ENCODE peak calls at places on chromosomes 13 and 19, in seven cellular contexts. One of them, this sample, is unnamed.

GRCh38 chr19:56356944-56357343 is 36.4 kb downstream of the ZNF582 start:
- DNase-seq in MM.1S: no peak
- DNase-seq in HCT116: no peak
- DNase-seq in A549: no peak
- DNase-seq in uterus: no peak
- DNase-seq in cardiac fibroblast: no peak
- DNase-seq in left ventricle myocardium inferior: no peak
- DNase-seq in this sample: peak; percentile 37

GRCh38 chr13:23579072-23579885 is 9.1 kb downstream of the TNFRSF19 start:
- DNase-seq in MM.1S: peak; percentile 74
- DNase-seq in HCT116: peak; percentile 54
- DNase-seq in A549: peak; percentile 34
- DNase-seq in uterus: peak; percentile 90
- DNase-seq in cardiac fibroblast: peak; percentile 87
- DNase-seq in left ventricle myocardium inferior: peak; percentile 93
- DNase-seq in this sample: peak; percentile 88

GRCh38 chr13:42066542-42066941 is 18.1 kb downstream of the DGKH start:
- DNase-seq in MM.1S: no peak
- DNase-seq in HCT116: no peak
- DNase-seq in A549: no peak
- DNase-seq in uterus: no peak
- DNase-seq in cardiac fibroblast: peak; percentile 53
- DNase-seq in left ventricle myocardium inferior: no peak
- DNase-seq in this sample: no peak

GRCh38 chr19:14916848-14917247 is 24.4 kb upstream of the OR7C2 start:
- DNase-seq in MM.1S: no peak
- DNase-seq in HCT116: no peak
- DNase-seq in A549: peak; percentile 5
- DNase-seq in uterus: no peak
- DNase-seq in cardiac fibroblast: no peak
- DNase-seq in left ventricle myocardium inferior: no peak
- DNase-seq in this sample: no peak

GRCh38 chr19:54451331-54451871 is 2.4 kb downstream of the LENG8 start:
- DNase-seq in MM.1S: no peak
- DNase-seq in HCT116: no peak
- DNase-seq in A549: no peak
- DNase-seq in uterus: no peak
- DNase-seq in cardiac fibroblast: no peak
- DNase-seq in left ventricle myocardium inferior: no peak
- DNase-seq in this sample: peak; percentile 29

GRCh38 chr19:55460670-55461258 is 678 bp downstream of the ISOC2 start:
- DNase-seq in MM.1S: no peak
- DNase-seq in HCT116: no peak
- DNase-seq in A549: peak; percentile 64
- DNase-seq in uterus: peak; percentile 87
- DNase-seq in cardiac fibroblast: peak; percentile 96
- DNase-seq in left ventricle myocardium inferior: peak; percentile 86
- DNase-seq in this sample: peak; percentile 52

GRCh38 chr13:28564030-28564429 is 69.1 kb upstream of the FLT1 start:
- DNase-seq in MM.1S: no peak
- DNase-seq in HCT116: no peak
- DNase-seq in A549: no peak
- DNase-seq in uterus: no peak
- DNase-seq in cardiac fibroblast: no peak
- DNase-seq in left ventricle myocardium inferior: no peak
- DNase-seq in this sample: peak; percentile 89

GRCh38 chr13:106063591-106064308 is 471.7 kb downstream of the EFNB2 start:
- DNase-seq in MM.1S: no peak
- DNase-seq in HCT116: no peak
- DNase-seq in A549: no peak
- DNase-seq in uterus: no peak
- DNase-seq in cardiac fibroblast: peak; percentile 24
- DNase-seq in left ventricle myocardium inferior: no peak
- DNase-seq in this sample: peak; percentile 80

GRCh38 chr13:98429977-98430785 is 146.7 kb downstream of the STK24 start:
- DNase-seq in MM.1S: no peak
- DNase-seq in HCT116: no peak
- DNase-seq in A549: no peak
- DNase-seq in uterus: no peak
- DNase-seq in cardiac fibroblast: no peak
- DNase-seq in left ventricle myocardium inferior: no peak
- DNase-seq in this sample: no peak

GRCh38 chr19:54463531-54464043 is at the start of gene LENG9:
- DNase-seq in MM.1S: no peak
- DNase-seq in HCT116: peak; percentile 99
- DNase-seq in A549: peak; percentile 91
- DNase-seq in uterus: peak; percentile 97
- DNase-seq in cardiac fibroblast: peak; percentile 99
- DNase-seq in left ventricle myocardium inferior: peak; percentile 98
- DNase-seq in this sample: peak; percentile 100

GRCh38 chr19:5068251-5069090 is 99.6 kb downstream of the KDM4B start:
- DNase-seq in MM.1S: no peak
- DNase-seq in HCT116: no peak
- DNase-seq in A549: no peak
- DNase-seq in uterus: no peak
- DNase-seq in cardiac fibroblast: no peak
- DNase-seq in left ventricle myocardium inferior: no peak
- DNase-seq in this sample: no peak

GRCh38 chr19:43562698-43563241 is 12.6 kb downstream of the XRCC1 start:
- DNase-seq in MM.1S: no peak
- DNase-seq in HCT116: no peak
- DNase-seq in A549: no peak
- DNase-seq in uterus: peak; percentile 49
- DNase-seq in cardiac fibroblast: peak; percentile 87
- DNase-seq in left ventricle myocardium inferior: peak; percentile 83
- DNase-seq in this sample: peak; percentile 52

GRCh38 chr19:27775395-27775794 is 1437.6 kb downstream of the UQCRFS1 start:
- DNase-seq in MM.1S: no peak
- DNase-seq in HCT116: no peak
- DNase-seq in A549: no peak
- DNase-seq in uterus: no peak
- DNase-seq in cardiac fibroblast: no peak
- DNase-seq in left ventricle myocardium inferior: no peak
- DNase-seq in this sample: no peak

DNA sequence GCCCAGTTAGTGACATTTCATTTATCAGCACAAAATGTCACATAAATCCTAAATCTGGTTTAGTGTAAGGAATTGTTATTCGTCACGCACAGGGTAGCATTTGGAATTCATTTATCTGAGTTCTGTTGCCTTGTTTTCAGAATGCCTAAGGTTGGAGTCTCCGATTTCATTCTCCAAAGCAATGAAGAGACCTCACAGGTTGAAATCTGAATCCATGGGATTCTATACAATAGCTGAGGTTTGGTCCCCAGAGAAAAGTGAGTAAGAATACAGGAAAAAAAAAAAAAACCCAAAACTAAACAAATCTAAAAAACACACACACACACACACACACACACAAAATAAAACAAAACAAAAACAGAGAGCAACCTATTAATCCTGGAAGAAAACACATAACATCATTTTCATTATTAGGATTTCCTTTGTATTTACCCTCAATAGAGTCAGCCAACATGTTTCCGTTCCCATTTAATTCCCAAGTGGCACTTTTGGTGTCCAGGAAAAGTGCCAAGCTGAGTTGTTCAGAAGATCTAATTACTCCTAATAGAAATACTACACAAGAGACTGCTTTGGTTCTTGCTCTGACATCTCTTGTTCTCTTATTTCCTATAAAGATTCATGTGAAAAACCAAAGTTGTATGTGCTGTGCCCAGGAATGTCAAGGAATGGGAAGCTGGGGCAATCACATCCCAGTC is 36.2 kb upstream of the LRCH1 start:
- DNase-seq in MM.1S: no peak
- DNase-seq in HCT116: no peak
- DNase-seq in A549: no peak
- DNase-seq in uterus: no peak
- DNase-seq in cardiac fibroblast: peak; percentile 70
- DNase-seq in left ventricle myocardium inferior: no peak
- DNase-seq in this sample: no peak
- H3K4me3 ChIP-seq in MM.1S: no peak overlapping the region
- H3K4me3 ChIP-seq in HCT116: no peak overlapping the region
- H3K4me3 ChIP-seq in A549: no peak overlapping the region
- H3K4me3 ChIP-seq in uterus: no peak overlapping the region
- H3K4me3 ChIP-seq in cardiac fibroblast: no peak overlapping the region
- H3K4me3 ChIP-seq in left ventricle myocardium inferior: no peak overlapping the region
- H3K4me3 ChIP-seq in this sample: no peak overlapping the region

DNA sequence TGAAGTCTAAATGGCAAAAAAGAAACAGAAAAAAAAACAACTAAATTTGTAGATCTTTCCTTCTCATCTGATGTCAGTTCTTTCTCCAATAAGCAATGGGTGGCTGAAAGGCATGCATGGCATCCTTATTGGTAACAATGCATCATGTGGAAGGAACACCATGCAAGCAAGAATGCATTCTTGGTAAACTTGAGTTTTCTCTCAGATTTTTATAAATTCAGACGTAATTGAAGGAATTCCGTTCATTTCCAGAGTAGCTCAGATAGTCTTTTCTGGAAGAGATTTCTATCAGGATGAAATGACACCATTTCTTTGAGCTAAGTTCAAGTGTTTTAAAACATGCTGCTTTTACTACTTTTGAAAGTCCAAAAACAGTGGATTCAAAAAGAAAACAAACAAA is 373.0 kb downstream of the COG6 start:
- DNase-seq in MM.1S: no peak
- DNase-seq in HCT116: no peak
- DNase-seq in A549: no peak
- DNase-seq in uterus: no peak
- DNase-seq in cardiac fibroblast: no peak
- DNase-seq in left ventricle myocardium inferior: no peak
- DNase-seq in this sample: no peak
- TF ChIP-seq CTCF in MM.1S: no peak
- TF ChIP-seq CTCF in HCT116: no peak
- TF ChIP-seq CTCF in A549: no peak
- TF ChIP-seq CTCF in uterus: no peak
- TF ChIP-seq CTCF in cardiac fibroblast: no peak
- TF ChIP-seq CTCF in left ventricle myocardium inferior: no peak
- TF ChIP-seq CTCF in this sample: no peak

GRCh38 chr19:41578886-41579285 is 2.9 kb downstream of the CEACAM21 start:
- DNase-seq in MM.1S: no peak
- DNase-seq in HCT116: no peak
- DNase-seq in A549: no peak
- DNase-seq in uterus: no peak
- DNase-seq in cardiac fibroblast: no peak
- DNase-seq in left ventricle myocardium inferior: no peak
- DNase-seq in this sample: no peak

GRCh38 chr19:41570639-41571112 is 5.3 kb upstream of the CEACAM21 start:
- DNase-seq in MM.1S: peak; percentile 77
- DNase-seq in HCT116: peak; percentile 59
- DNase-seq in A549: peak; percentile 90
- DNase-seq in uterus: peak; percentile 52
- DNase-seq in cardiac fibroblast: peak; percentile 78
- DNase-seq in left ventricle myocardium inferior: peak; percentile 75
- DNase-seq in this sample: peak; percentile 75

GRCh38 chr19:41577144-41577830 is 1.3 kb downstream of the CEACAM21 start:
- DNase-seq in MM.1S: no peak
- DNase-seq in HCT116: no peak
- DNase-seq in A549: no peak
- DNase-seq in uterus: no peak
- DNase-seq in cardiac fibroblast: no peak
- DNase-seq in left ventricle myocardium inferior: no peak
- DNase-seq in this sample: no peak

GRCh38 chr19:41577833-41578232 is 1.9 kb downstream of the CEACAM21 start:
- DNase-seq in MM.1S: no peak
- DNase-seq in HCT116: no peak
- DNase-seq in A549: no peak
- DNase-seq in uterus: no peak
- DNase-seq in cardiac fibroblast: no peak
- DNase-seq in left ventricle myocardium inferior: no peak
- DNase-seq in this sample: no peak

GRCh38 chr19:41575998-41576397 is at the start of gene CEACAM21:
- DNase-seq in MM.1S: peak; percentile 48
- DNase-seq in HCT116: no peak
- DNase-seq in A549: no peak
- DNase-seq in uterus: peak; percentile 27
- DNase-seq in cardiac fibroblast: no peak
- DNase-seq in left ventricle myocardium inferior: peak; percentile 52
- DNase-seq in this sample: no peak
- H3K4me3 ChIP-seq in MM.1S: peak within 1 kb of the TSS; percentile 42
- H3K4me3 ChIP-seq in HCT116: no peak within 1 kb of the TSS
- H3K4me3 ChIP-seq in A549: no peak within 1 kb of the TSS
- H3K4me3 ChIP-seq in uterus: no peak within 1 kb of the TSS
- H3K4me3 ChIP-seq in cardiac fibroblast: no peak within 1 kb of the TSS
- H3K4me3 ChIP-seq in left ventricle myocardium inferior: peak within 1 kb of the TSS; percentile 32
- H3K4me3 ChIP-seq in this sample: no peak within 1 kb of the TSS

GRCh38 chr19:36114763-36115452 is at the start of gene POLR2I:
- DNase-seq in MM.1S: peak; percentile 98
- DNase-seq in HCT116: peak; percentile 99
- DNase-seq in A549: peak; percentile 100
- DNase-seq in uterus: peak; percentile 100
- DNase-seq in cardiac fibroblast: peak; percentile 100
- DNase-seq in left ventricle myocardium inferior: peak; percentile 99
- DNase-seq in this sample: peak; percentile 100

GRCh38 chr19:36115453-36116343 is at the start of gene TBCB:
- DNase-seq in MM.1S: peak; percentile 79
- DNase-seq in HCT116: no peak
- DNase-seq in A549: peak; percentile 86
- DNase-seq in uterus: peak; percentile 84
- DNase-seq in cardiac fibroblast: peak; percentile 46
- DNase-seq in left ventricle myocardium inferior: peak; percentile 86
- DNase-seq in this sample: no peak

GRCh38 chr19:36113425-36113824 is 1.2 kb downstream of the POLR2I start:
- DNase-seq in MM.1S: no peak
- DNase-seq in HCT116: no peak
- DNase-seq in A549: no peak
- DNase-seq in uterus: no peak
- DNase-seq in cardiac fibroblast: no peak
- DNase-seq in left ventricle myocardium inferior: no peak
- DNase-seq in this sample: no peak

GRCh38 chr19:36112678-36113077 is 1.7 kb downstream of the OVOL3 start:
- DNase-seq in MM.1S: no peak
- DNase-seq in HCT116: no peak
- DNase-seq in A549: no peak
- DNase-seq in uterus: no peak
- DNase-seq in cardiac fibroblast: no peak
- DNase-seq in left ventricle myocardium inferior: no peak
- DNase-seq in this sample: no peak

DNA sequence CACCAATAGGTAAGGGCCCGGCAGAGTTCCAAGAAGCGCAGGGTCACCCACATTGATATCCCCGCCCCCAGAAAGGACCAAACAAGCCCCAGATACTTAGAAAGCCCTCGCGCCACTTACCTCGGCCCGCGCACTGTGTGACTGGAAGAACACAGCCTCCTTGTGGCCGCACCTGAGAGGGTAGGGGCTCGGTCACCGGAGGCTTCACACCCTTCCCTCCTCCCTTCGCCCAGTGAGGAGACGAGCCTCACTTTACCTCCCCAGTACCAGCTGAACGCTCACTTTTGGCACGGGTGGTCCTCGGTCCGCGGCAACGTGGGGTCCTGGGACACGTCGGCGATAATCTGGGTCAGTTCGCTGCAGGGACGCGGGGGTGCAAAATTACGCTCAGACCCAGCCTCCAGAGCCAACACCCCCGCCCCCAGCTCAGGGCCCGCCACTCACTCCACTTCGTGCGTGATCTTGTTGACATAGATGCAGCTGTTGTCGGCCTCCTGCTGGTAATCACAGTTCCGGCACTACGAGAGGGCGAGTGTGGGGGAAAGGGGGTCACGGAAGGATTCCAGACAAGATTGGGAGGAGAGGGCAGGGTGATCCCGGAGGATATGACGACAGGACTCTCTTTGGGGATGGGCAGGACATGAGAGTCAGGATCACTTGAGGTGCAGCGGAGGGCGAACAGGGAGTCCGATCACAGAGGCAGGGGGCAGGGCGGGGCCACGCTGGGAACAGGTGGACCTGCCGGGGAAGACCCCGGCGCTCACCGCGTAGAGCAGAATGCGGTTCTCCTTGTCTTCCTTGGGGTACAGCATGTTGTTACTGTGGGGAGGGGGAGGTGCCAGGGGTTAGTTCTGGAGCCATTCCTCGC is 546 bp downstream of the POLR2I start:
- DNase-seq in MM.1S: no peak
- DNase-seq in HCT116: no peak
- DNase-seq in A549: peak; percentile 63
- DNase-seq in uterus: no peak
- DNase-seq in cardiac fibroblast: peak; percentile 48
- DNase-seq in left ventricle myocardium inferior: no peak
- DNase-seq in this sample: peak; percentile 51
- TF ChIP-seq CTCF in MM.1S: no peak
- TF ChIP-seq CTCF in HCT116: peak; percentile 5
- TF ChIP-seq CTCF in A549: no peak
- TF ChIP-seq CTCF in uterus: no peak
- TF ChIP-seq CTCF in cardiac fibroblast: peak; percentile 13
- TF ChIP-seq CTCF in left ventricle myocardium inferior: no peak
- TF ChIP-seq CTCF in this sample: peak; percentile 45

This sample was measured in epithelial cell of esophagus.